ENCODE peak calls at places on chromosomes 11 and 22, in seven cellular contexts. H is endodermal cell; D is neuronal stem cell; A is cardiac muscle cell; V is SJSA1; N is CD4-positive, alpha-beta memory T cell; O is right atrium auricular region. U is an unnamed sample. For H3K4me1, the result is how much of the 10 kb centered on the place peaks cover.

GRCh38 chr22:47836957-47837356 is 1074.5 kb downstream of the TBC1D22A start:
- DNase-seq in H (no peak), D (no peak), A (peak), V (peak), N (no peak), O (no peak), U (no peak)

GRCh38 chr11:114218508-114218907 is 77.7 kb upstream of the NNMT start:
- DNase-seq in H (no peak), D (no peak), A (no peak), V (no peak), N (no peak), O (no peak), U (no peak)

GRCh38 chr22:30104501-30105156 is 24.4 kb downstream of the HORMAD2 start:
- DNase-seq in H (no peak), D (no peak), A (peak), V (no peak), N (peak), O (no peak), U (no peak)

GRCh38 chr22:19060356-19061009 is 61.7 kb downstream of the DGCR2 start:
- DNase-seq in H (no peak), D (no peak), A (no peak), V (no peak), N (no peak), O (peak), U (no peak)

GRCh38 chr11:77457340-77457739 is 16.6 kb downstream of the PAK1 start:
- DNase-seq in H (no peak), D (peak), A (no peak), V (no peak), N (no peak), O (no peak), U (no peak)

GRCh38 chr22:27380826-27381225 is 420.7 kb downstream of the MN1 start:
- DNase-seq in H (no peak), D (no peak), A (no peak), V (no peak), N (no peak), O (peak), U (no peak)

GRCh38 chr11:120884290-120885020 is 139.4 kb upstream of the TBCEL start:
- DNase-seq in H (peak), D (no peak), A (no peak), V (no peak), N (no peak), O (no peak), U (no peak)

GRCh38 chr11:28627690-28628255 is 519.6 kb downstream of the METTL15 start:
- DNase-seq in H (no peak), D (peak), A (no peak), V (no peak), N (no peak), O (no peak), U (no peak)

DNA sequence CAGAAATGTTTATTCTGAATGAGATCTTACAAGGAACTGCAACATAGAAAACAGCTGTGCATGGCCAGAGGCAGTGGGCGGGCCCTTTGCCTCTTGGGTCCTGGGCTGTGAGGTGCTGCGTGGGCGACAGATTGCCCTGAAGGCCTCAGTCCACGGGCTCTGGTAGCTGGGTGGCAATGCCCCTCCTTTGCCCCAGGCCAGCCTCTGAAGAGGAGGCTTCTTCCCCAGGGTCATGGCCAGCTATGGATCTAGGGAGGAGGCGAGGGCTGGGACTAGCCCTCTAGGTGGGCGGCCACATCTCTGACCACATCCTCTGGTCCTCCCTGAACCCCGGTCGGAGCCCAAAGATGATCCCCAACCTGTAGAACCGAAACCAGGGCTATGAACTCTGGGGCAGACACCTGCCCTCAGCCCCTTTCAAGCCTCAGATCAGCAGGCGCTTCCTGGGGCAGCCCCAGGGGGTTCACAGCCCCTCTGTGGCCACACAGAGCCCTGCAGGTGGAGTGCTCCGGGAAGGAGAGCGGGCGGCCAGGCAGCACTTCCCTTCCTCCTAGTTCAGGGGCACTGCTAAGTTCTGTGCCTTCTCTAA is 6.6 kb upstream of the CDC42BPG start:
- DNase-seq in H (peak), D (no peak), A (no peak), V (no peak), N (peak), O (no peak), U (no peak)
- H3K4me1 ChIP-seq in H (under half), D (under half), A (under half), V (half or more), N (half or more), O (half or more), U (under half)

GRCh38 chr11:57641426-57641825 is 8.3 kb downstream of the YPEL4 start:
- DNase-seq in H (peak), D (no peak), A (peak), V (no peak), N (no peak), O (no peak), U (no peak)

GRCh38 chr11:57644748-57645715 is 4.7 kb downstream of the YPEL4 start:
- DNase-seq in H (peak), D (peak), A (peak), V (peak), N (peak), O (peak), U (peak)

GRCh38 chr11:57646221-57646620 is 3.5 kb downstream of the YPEL4 start:
- DNase-seq in H (peak), D (no peak), A (peak), V (no peak), N (no peak), O (no peak), U (no peak)

GRCh38 chr11:57645716-57646085 is 4.0 kb downstream of the YPEL4 start:
- DNase-seq in H (peak), D (no peak), A (no peak), V (no peak), N (no peak), O (no peak), U (no peak)

DNA sequence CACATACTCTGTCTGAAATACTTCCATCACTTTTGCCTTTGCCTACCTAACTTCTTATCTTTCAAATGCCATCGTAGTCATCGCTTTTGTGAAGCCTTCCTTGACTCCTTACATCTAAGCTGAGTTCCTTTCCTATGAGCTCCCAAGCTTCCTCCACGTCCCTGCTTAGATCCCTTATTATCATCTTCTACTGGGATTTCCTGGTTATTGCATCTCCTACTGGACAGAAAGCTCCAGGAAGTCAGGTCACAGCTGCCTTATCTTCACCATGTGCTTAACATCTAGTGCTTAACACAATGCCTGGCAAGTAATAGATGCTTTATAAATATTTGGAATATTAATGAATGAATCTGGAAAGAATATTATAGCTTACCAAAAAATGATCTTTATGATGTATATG is 5.9 kb downstream of the YPEL4 start:
- DNase-seq in H (no peak), D (no peak), A (peak), V (no peak), N (no peak), O (no peak), U (no peak)
- H3K4me1 ChIP-seq in H (under half), D (half or more), A (half or more), V (under half), N (under half), O (half or more), U (under half)

DNA sequence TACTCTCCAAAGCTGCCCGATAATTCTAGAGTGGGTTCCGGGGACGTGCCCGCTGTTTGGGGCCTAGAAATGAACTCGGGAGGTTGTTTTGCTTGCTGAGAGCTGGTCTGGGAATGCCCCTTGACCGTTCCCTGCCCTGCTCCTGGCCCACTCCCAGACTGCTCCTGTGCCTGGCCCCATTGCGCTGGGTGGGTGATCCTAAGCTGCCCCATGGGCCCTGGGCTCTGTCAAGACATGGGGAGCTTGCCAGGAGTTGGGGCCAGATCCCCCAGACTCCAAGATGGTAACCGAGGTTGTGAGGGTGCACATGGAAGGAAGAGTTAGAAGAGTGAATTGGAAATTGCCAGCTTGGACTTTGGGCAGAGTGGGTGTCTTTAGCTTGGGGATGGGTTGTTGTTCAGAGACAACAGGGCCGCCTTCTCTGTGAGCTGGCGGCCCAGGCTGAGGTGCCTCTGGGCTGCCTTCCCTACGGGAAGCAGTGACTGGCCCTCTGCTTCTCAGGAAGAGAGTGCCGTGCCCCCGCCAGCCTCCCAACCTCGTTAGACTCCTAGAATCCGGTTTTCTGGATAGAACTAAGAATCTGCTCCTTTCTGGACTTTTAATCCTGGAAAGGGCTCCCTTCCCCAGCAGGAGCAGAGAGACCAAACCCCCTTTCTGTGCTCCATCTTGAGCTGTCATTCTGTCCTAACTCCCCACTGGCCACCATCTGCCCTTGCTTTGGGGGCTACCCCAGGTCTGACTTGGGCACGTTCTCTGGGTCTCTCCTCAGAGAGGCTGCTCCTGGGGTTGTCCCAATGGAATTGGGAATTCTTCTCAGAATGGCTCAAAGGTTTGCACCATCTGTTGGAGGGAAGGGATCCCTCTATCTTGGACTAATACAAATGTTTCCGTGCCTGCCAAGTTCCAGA is 1.8 kb downstream of the ST3GAL4 start:
- DNase-seq in H (no peak), D (no peak), A (no peak), V (no peak), N (no peak), O (no peak), U (no peak)
- H3K4me1 ChIP-seq in H (under half), D (under half), A (under half), V (under half), N (under half), O (half or more), U (half or more)

DNA sequence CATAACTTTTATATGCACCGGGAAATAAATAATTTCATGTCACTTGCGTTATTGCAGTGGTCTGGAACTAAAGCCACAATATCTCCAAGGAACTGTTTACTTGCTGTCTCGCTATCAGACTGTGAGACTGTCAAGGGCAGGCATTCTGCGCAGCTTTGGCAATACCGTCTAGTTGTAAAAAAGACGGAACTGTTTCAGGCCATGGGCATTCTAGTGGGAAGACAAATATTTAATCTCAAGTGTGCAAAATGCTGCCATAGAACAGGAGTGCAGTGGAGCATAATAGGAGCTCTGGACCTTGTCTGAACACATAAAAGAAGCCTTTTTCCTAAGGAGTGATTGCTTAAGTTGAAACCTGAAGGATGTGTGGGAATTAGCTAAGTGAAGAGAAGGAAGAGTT is 53.8 kb downstream of the PACS1 start:
- DNase-seq in H (no peak), D (no peak), A (no peak), V (no peak), N (no peak), O (no peak), U (no peak)
- H3K4me1 ChIP-seq in H (under half), D (under half), A (under half), V (under half), N (half or more), O (under half), U (under half)

GRCh38 chr22:46076651-46077339 is 73.5 kb upstream of the PPARA start:
- DNase-seq in H (no peak), D (no peak), A (peak), V (peak), N (no peak), O (peak), U (peak)
- H3K4me1 ChIP-seq in H (under half), D (under half), A (under half), V (half or more), N (under half), O (half or more), U (under half)